ENCODE peak calls at places on chromosomes 4 and X, in six cellular contexts. C, T, J, M, K and R are unnamed samples.

GRCh38 chrX:47751670-47752069 is 85.0 kb upstream of the ZNF81 start:
- DNase-seq in M (peak; percentile 19), K (peak; percentile 16), J (peak; percentile 26), T (peak; percentile 51), C (no peak), R (peak; percentile 19)

GRCh38 chr4:136650541-136651277 is 881.6 kb downstream of the PCDH18 start:
- DNase-seq in T (peak; percentile 84), C (peak; percentile 70), J (no peak), M (peak; percentile 35), K (no peak), R (peak; percentile 11)

GRCh38 chr4:100929753-100930152 is 411.9 kb upstream of the EMCN start:
- DNase-seq in J (no peak), K (no peak), C (no peak), M (no peak), T (no peak), R (no peak)

GRCh38 chrX:45709381-45709780 is 508.7 kb upstream of the DIPK2B start:
- DNase-seq in K (no peak), J (peak; percentile 36), T (no peak), M (peak; percentile 43), C (peak; percentile 7), R (no peak)

GRCh38 chr4:56127698-56128097 is 179.0 kb downstream of the CEP135 start:
- DNase-seq in T (no peak), K (no peak), J (no peak), C (no peak), M (no peak), R (no peak)

GRCh38 chr4:152415980-152416379 is 119.9 kb downstream of the FBXW7 start:
- DNase-seq in K (no peak), C (peak; percentile 45), T (peak; percentile 71), M (peak; percentile 44), J (peak; percentile 29), R (peak; percentile 64)

GRCh38 chr4:39102297-39102696 is 40.3 kb downstream of the KLHL5 start:
- DNase-seq in T (peak; percentile 15), M (no peak), K (no peak), J (no peak), C (peak; percentile 12), R (no peak)

GRCh38 chr4:41746440-41747229 is 1.9 kb downstream of the PHOX2B start:
- DNase-seq in K (no peak), T (no peak), J (no peak), C (no peak), M (no peak), R (no peak)

GRCh38 chrX:22165732-22166457 is 106.8 kb upstream of the CBLL2 start:
- DNase-seq in M (peak; percentile 56), T (peak; percentile 40), J (peak; percentile 15), K (no peak), C (peak; percentile 10), R (peak; percentile 13)

GRCh38 chr4:151674804-151675290 is 86.0 kb downstream of the GATB start:
- DNase-seq in K (peak; percentile 36), C (peak; percentile 61), T (peak; percentile 56), J (peak; percentile 33), M (peak; percentile 70), R (peak; percentile 64)

GRCh38 chr4:3291969-3292570 is 751 bp upstream of the RGS12 start:
- DNase-seq in M (peak; percentile 84), C (peak; percentile 18), T (peak; percentile 16), K (peak; percentile 73), J (peak; percentile 49), R (peak; percentile 27)

GRCh38 chr4:1793940-1794808 is 1.1 kb downstream of the FGFR3 start:
- DNase-seq in C (peak; percentile 14), M (peak; percentile 45), K (no peak), T (peak; percentile 13), J (no peak), R (peak; percentile 11)

GRCh38 chr4:1792832-1793495 is at the start of gene FGFR3:
- DNase-seq in J (no peak), M (peak; percentile 53), T (no peak), C (no peak), K (peak; percentile 52), R (peak; percentile 6)

GRCh38 chr4:1790005-1790404 is 3.1 kb upstream of the FGFR3 start:
- DNase-seq in T (no peak), K (no peak), J (no peak), C (no peak), M (no peak), R (no peak)

GRCh38 chr4:1793496-1793840 is 375 bp downstream of the FGFR3 start:
- DNase-seq in C (no peak), M (peak; percentile 54), K (peak; percentile 51), T (peak; percentile 17), J (no peak), R (peak; percentile 21)

DNA sequence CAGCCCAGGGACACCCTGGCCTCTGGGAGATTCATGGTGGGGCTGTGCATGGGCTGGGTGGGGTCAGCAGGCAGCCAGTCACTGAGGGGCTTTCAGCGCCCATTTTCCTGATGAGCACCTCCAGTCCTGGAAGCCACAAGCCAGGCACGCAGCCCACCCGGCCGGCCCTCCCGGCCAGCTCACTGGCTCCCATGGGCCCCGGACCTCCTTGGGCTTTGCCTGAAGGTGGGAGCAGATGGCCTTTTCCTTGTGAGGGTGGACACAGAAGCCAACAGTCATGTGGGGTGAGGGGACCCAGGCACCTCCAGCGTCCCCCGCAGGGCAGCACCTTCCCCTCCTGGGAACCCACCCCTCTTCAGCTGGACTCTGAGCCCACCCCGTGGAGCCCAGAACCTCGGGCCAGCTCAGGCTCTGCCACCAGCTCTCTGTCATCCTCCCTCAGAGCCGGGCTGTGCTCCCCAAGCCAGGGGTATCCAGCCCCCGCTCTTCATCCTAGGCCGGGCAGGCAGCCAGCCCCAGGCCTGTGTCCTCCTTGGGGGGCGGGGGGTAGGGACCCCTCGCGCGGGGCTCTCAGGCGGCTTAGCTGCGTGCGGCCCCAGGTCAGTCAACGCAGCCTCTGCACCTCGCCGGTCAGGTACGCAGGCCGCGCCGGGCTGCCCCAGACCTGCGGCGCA is 798 bp upstream of the FGFR3 start:
- DNase-seq in J (no peak), K (no peak), T (no peak), C (no peak), M (no peak), R (no peak)
- H3K4me3 ChIP-seq in J (no peak overlapping the region), K (no peak overlapping the region), T (no peak overlapping the region), C (no peak overlapping the region), M (no peak overlapping the region), R (no peak overlapping the region)

GRCh38 chrX:103687073-103687695 is 685 bp upstream of the MORF4L2 start:
- DNase-seq in K (peak; percentile 89), J (peak; percentile 80), M (peak; percentile 90), T (peak; percentile 89), C (no peak), R (peak; percentile 83)
- TF ChIP-seq CTCF in K (peak; percentile 60), J (peak; percentile 42), M (peak; percentile 44), T (peak; percentile 42), C (peak; percentile 28), R (peak; percentile 48)

DNA sequence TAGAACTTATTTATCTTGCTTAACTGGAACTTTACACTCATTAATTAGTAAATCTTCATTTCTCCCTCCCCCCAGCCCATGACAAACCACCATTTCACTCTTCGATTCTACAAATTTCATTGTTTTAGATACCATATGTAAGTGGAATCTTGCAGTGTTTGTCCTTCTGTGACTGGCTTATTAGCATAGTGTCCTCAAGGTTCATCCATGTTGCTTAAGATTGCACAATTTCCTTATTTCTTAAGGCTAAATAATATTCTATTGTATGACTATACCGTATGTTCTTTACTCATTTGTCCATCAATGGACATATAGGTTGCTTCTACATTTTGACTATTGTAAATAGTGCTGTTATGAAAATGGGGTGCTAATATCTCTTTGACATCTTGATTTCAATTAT is 24.5 kb upstream of the RNF212 start:
- DNase-seq in T (no peak), M (peak; percentile 20), J (no peak), C (no peak), K (no peak), R (peak; percentile 35)
- H3K4me3 ChIP-seq in T (no peak overlapping the region), M (no peak overlapping the region), J (no peak overlapping the region), C (no peak overlapping the region), K (no peak overlapping the region), R (no peak overlapping the region)

GRCh38 chr4:65580551-65580950 is 89.7 kb downstream of the EPHA5 start:
- DNase-seq in J (no peak), T (peak; percentile 46), M (no peak), C (peak; percentile 20), K (no peak), R (no peak)
- TF ChIP-seq CTCF in J (no peak), T (peak; percentile 29), M (no peak), C (peak; percentile 19), K (no peak), R (no peak)

DNA sequence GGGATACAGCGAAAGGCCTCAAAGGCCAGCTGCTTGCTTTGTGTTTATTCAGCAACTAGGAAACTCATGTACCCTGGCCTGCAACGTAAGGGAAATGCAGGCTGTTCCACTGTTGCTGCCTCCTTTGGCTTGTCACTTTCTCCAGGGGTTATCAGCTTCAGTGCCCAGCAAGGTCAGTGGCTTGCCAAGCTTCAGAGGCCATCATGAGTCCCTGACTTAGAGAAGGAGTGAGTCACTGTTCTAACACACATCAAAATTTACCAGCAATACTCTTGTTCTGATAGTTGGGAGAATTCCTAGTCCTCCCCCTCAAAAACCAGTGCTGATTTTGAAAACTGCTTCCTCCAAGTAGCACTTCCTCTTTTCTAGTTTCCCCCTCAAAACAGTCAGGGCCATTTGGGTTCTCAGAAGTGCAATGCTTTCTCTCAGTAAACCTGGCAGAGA is 250.8 kb downstream of the ARHGAP24 start:
- DNase-seq in M (peak; percentile 55), C (no peak), J (no peak), T (peak; percentile 16), K (peak; percentile 46), R (peak; percentile 13)
- H3K4me3 ChIP-seq in M (no peak overlapping the region), C (no peak overlapping the region), J (no peak overlapping the region), T (no peak overlapping the region), K (no peak overlapping the region), R (no peak overlapping the region)

GRCh38 chr4:90030202-90030601 is 97.0 kb upstream of the CCSER1 start:
- DNase-seq in M (no peak), J (no peak), C (no peak), T (no peak), K (no peak), R (no peak)

GRCh38 chr4:90027565-90027964 is 99.6 kb upstream of the CCSER1 start:
- DNase-seq in M (no peak), C (no peak), K (no peak), T (no peak), J (no peak), R (no peak)

GRCh38 chr4:90028460-90028859 is 98.7 kb upstream of the CCSER1 start:
- DNase-seq in K (no peak), J (no peak), M (no peak), T (no peak), C (no peak), R (no peak)

GRCh38 chr4:90024519-90024918 is 102.7 kb upstream of the CCSER1 start:
- DNase-seq in K (no peak), J (no peak), C (no peak), T (no peak), M (no peak), R (no peak)

GRCh38 chr4:90025248-90025647 is 101.9 kb upstream of the CCSER1 start:
- DNase-seq in C (peak; percentile 32), T (peak; percentile 18), K (no peak), J (no peak), M (peak; percentile 1), R (no peak)
- TF ChIP-seq CTCF in C (peak; percentile 34), T (peak; percentile 44), K (peak; percentile 15), J (no peak), M (no peak), R (no peak)

GRCh38 chr4:128542047-128542446 is 254.4 kb upstream of the PGRMC2 start:
- DNase-seq in J (no peak), K (no peak), T (no peak), M (no peak), C (no peak), R (peak; percentile 34)
- H3K4me3 ChIP-seq in J (no peak overlapping the region), K (no peak overlapping the region), T (no peak overlapping the region), M (no peak overlapping the region), C (no peak overlapping the region), R (no peak overlapping the region)